ENCODE peak calls at places on chromosomes 5 and 9, in four cellular contexts. E is SK-N-SH, D is ovary, F is A549. N is an unnamed sample.

GRCh38 chr5:129906177-129906887 is 2.1 kb downstream of the CHSY3 start:
- DNase-seq in E (peak; percentile 11), D (no peak), F (no peak), N (peak; percentile 9)

GRCh38 chr9:127767405-127767804 is 11.1 kb downstream of the SH2D3C start:
- DNase-seq in E (no peak), D (no peak), F (no peak), N (no peak)

GRCh38 chr9:26551451-26551850 is 341.2 kb downstream of the CAAP1 start:
- DNase-seq in E (no peak), D (no peak), F (no peak), N (no peak)

GRCh38 chr5:179268966-179269693 is 76.1 kb downstream of the ADAMTS2 start:
- DNase-seq in E (no peak), D (peak; percentile 10), F (no peak), N (peak; percentile 1)

GRCh38 chr5:134508521-134509195 is 16.8 kb upstream of the JADE2 start:
- DNase-seq in E (no peak), D (no peak), F (no peak), N (no peak)

GRCh38 chr9:113973963-113974413 is 97.9 kb downstream of the ZNF618 start:
- DNase-seq in E (no peak), D (no peak), F (no peak), N (no peak)

GRCh38 chr5:11181940-11182339 is 420.9 kb upstream of the DAP start:
- DNase-seq in E (no peak), D (no peak), F (no peak), N (no peak)

GRCh38 chr9:95896580-95896979 is 21.1 kb downstream of the ERCC6L2 start:
- DNase-seq in E (no peak), D (no peak), F (no peak), N (no peak)

GRCh38 chr5:1343315-1343751 is 1.6 kb downstream of the CLPTM1L start:
- DNase-seq in E (no peak), D (no peak), F (no peak), N (no peak)

GRCh38 chr5:37435261-37435660 is 56.1 kb downstream of the WDR70 start:
- DNase-seq in E (no peak), D (no peak), F (no peak), N (no peak)

GRCh38 chr5:179732918-179733763 is 519 bp downstream of the MAML1 start:
- DNase-seq in E (peak; percentile 83), D (peak; percentile 38), F (peak; percentile 30), N (peak; percentile 36)

GRCh38 chr5:65811895-65812294 is 89.9 kb downstream of the NLN start:
- DNase-seq in E (no peak), D (no peak), F (no peak), N (peak; percentile 46)

GRCh38 chr5:100772548-100772947 is 130.5 kb downstream of the ST8SIA4 start:
- DNase-seq in E (no peak), D (no peak), F (no peak), N (no peak)

GRCh38 chr9:112489876-112490661 is 3.4 kb downstream of the KIAA1958 start:
- DNase-seq in E (peak; percentile 28), D (no peak), F (no peak), N (no peak)

GRCh38 chr9:5920860-5921328 is 30.2 kb downstream of the MLANA start:
- DNase-seq in E (no peak), D (no peak), F (no peak), N (no peak)

GRCh38 chr5:54832066-54832465 is 153.3 kb downstream of the ESM1 start:
- DNase-seq in E (no peak), D (no peak), F (no peak), N (no peak)

GRCh38 chr5:143060018-143060417 is 289.8 kb downstream of the ARHGAP26 start:
- DNase-seq in E (no peak), D (no peak), F (no peak), N (no peak)

GRCh38 chr5:38738898-38739743 is 106.7 kb upstream of the OSMR start:
- DNase-seq in E (no peak), D (no peak), F (no peak), N (no peak)

GRCh38 chr5:165325201-165325600 is 1819.8 kb downstream of the MAT2B start:
- DNase-seq in E (no peak), D (no peak), F (no peak), N (no peak)

GRCh38 chr5:137214446-137215189 is 284.5 kb downstream of the SPOCK1 start:
- DNase-seq in E (no peak), D (no peak), F (no peak), N (no peak)

GRCh38 chr5:103467831-103468230 is 94.8 kb downstream of the NUDT12 start:
- DNase-seq in E (no peak), D (no peak), F (no peak), N (no peak)

GRCh38 chr5:50716134-50716533 is 49.7 kb downstream of the PARP8 start:
- DNase-seq in E (no peak), D (no peak), F (no peak), N (no peak)

GRCh38 chr5:72288923-72289322 is 31.1 kb downstream of the MRPS27 start:
- DNase-seq in E (no peak), D (no peak), F (no peak), N (no peak)

GRCh38 chr9:119009253-119009652 is 360.0 kb downstream of the BRINP1 start:
- DNase-seq in E (no peak), D (no peak), F (no peak), N (no peak)

GRCh38 chr5:16464664-16465543 is 696 bp downstream of the ZNF622 start:
- DNase-seq in E (no peak), D (no peak), F (no peak), N (peak; percentile 16)

GRCh38 chr5:175867587-175868347 is 3.6 kb upstream of the CPLX2 start:
- DNase-seq in E (peak; percentile 85), D (no peak), F (peak; percentile 95), N (peak; percentile 58)

GRCh38 chr5:144467795-144468194 is 297.1 kb downstream of the KCTD16 start:
- DNase-seq in E (peak; percentile 20), D (no peak), F (peak; percentile 9), N (peak; percentile 9)

GRCh38 chr9:114236391-114237138 is 81.2 kb downstream of the COL27A1 start:
- DNase-seq in E (peak; percentile 57), D (no peak), F (no peak), N (no peak)

GRCh38 chr9:110763568-110763967 is 95.0 kb downstream of the MUSK start:
- DNase-seq in E (no peak), D (no peak), F (no peak), N (no peak)

GRCh38 chr5:176413255-176413565 is 3.1 kb downstream of the CLTB start:
- DNase-seq in E (peak; percentile 9), D (no peak), F (no peak), N (no peak)

GRCh38 chr5:7849531-7850240 is 1.2 kb downstream of the CFAP90 start:
- DNase-seq in E (peak; percentile 78), D (peak; percentile 33), F (no peak), N (no peak)

GRCh38 chr5:181058321-181058720 is 18.3 kb downstream of the BTNL9 start:
- DNase-seq in E (no peak), D (no peak), F (no peak), N (no peak)

GRCh38 chr9:100213730-100214477 is 114.9 kb downstream of the INVS start:
- DNase-seq in E (no peak), D (no peak), F (no peak), N (no peak)

GRCh38 chr9:20940447-20941176 is 90.8 kb downstream of the HACD4 start:
- DNase-seq in E (peak; percentile 4), D (no peak), F (no peak), N (no peak)

GRCh38 chr5:147394273-147394672 is 115.6 kb downstream of the DPYSL3 start:
- DNase-seq in E (no peak), D (no peak), F (no peak), N (no peak)

GRCh38 chr9:17793713-17794622 is 215.1 kb downstream of the SH3GL2 start:
- DNase-seq in E (no peak), D (no peak), F (peak; percentile 13), N (peak; percentile 16)

GRCh38 chr5:150523472-150524350 is 15.8 kb downstream of the NDST1 start:
- DNase-seq in E (peak; percentile 79), D (peak; percentile 59), F (peak; percentile 75), N (peak; percentile 45)

GRCh38 chr9:33132249-33132772 is 34.8 kb downstream of the B4GALT1 start:
- DNase-seq in E (no peak), D (no peak), F (peak; percentile 65), N (no peak)

GRCh38 chr5:75054110-75054930 is 2.0 kb upstream of the GCNT4 start:
- DNase-seq in E (peak; percentile 23), D (peak; percentile 40), F (no peak), N (peak; percentile 17)

GRCh38 chr5:172459396-172460165 is 5.3 kb upstream of the SH3PXD2B start:
- DNase-seq in E (no peak), D (no peak), F (no peak), N (no peak)
- TF ChIP-seq EP300 in E (no peak), D (no peak), F (no peak), N (no peak)

GRCh38 chr5:35430381-35431162 is 187.1 kb upstream of the SPEF2 start:
- DNase-seq in E (no peak), D (no peak), F (no peak), N (no peak)
- TF ChIP-seq EP300 in E (no peak), D (no peak), F (no peak), N (no peak)

GRCh38 chr5:78274540-78275197 is 19.8 kb downstream of the AP3B1 start:
- DNase-seq in E (no peak), D (no peak), F (no peak), N (no peak)
- TF ChIP-seq EP300 in E (no peak), D (no peak), F (no peak), N (no peak)

GRCh38 chr9:92324451-92324850 is 699 bp downstream of the NOL8 start:
- DNase-seq in E (no peak), D (no peak), F (no peak), N (no peak)

GRCh38 chr9:92327283-92327850 is 1.6 kb downstream of the CENPP start:
- DNase-seq in E (no peak), D (no peak), F (no peak), N (no peak)

GRCh38 chr9:92325991-92326500 is 293 bp downstream of the CENPP start:
- DNase-seq in E (no peak), D (no peak), F (peak; percentile 29), N (no peak)

GRCh38 chr9:92324889-92325268 is 271 bp downstream of the NOL8 start:
- DNase-seq in E (no peak), D (no peak), F (no peak), N (no peak)

GRCh38 chr9:92325269-92325990 is at the start of the genes CENPP and NOL8:
- DNase-seq in E (peak; percentile 91), D (peak; percentile 80), F (peak; percentile 89), N (peak; percentile 86)
- TF ChIP-seq EP300 in E (peak; percentile 61), D (peak; percentile 51), F (no peak), N (no peak)

DNA sequence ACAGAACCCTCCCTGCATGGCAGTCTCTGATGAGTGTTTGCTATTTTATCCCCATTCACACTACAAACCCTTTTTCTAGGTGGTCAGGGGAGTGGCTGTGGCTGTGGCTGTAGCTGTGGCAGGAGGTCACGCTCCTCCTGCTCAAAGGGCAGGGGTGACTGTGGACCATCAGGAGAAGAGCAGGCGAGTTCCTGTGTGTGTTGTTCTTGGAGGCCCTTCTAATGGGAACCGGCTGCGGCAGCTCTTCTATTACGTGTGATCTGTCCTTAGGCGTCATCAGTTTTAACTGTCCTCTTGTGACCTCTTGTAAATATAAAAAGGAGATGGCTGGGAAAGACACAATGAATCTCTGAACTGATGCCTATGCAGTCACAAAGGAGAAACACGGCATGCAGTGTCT is 65.1 kb downstream of the ANKH start:
- DNase-seq in E (no peak), D (peak; percentile 23), F (no peak), N (no peak)
- TF ChIP-seq EP300 in E (no peak), D (no peak), F (no peak), N (no peak)

N was measured in transverse colon.